ENCODE peak calls at places on chromosomes 11 and 22, in four cellular contexts. One of them, this sample, is unnamed.

GRCh38 chr11:96134622-96135021 is 208.4 kb downstream of the MAML2 start:
- DNase-seq in GM12891: no peak
- DNase-seq in K562: no peak
- DNase-seq in GM12878: no peak
- DNase-seq in this sample: no peak

GRCh38 chr11:34633990-34634725 is 13.3 kb downstream of the EHF start:
- DNase-seq in GM12891: peak
- DNase-seq in K562: no peak
- DNase-seq in GM12878: no peak
- DNase-seq in this sample: peak

GRCh38 chr22:42608481-42609361 is 6.0 kb downstream of the POLDIP3 start:
- DNase-seq in GM12891: no peak
- DNase-seq in K562: no peak
- DNase-seq in GM12878: no peak
- DNase-seq in this sample: no peak

GRCh38 chr22:29706493-29706892 is 13.3 kb upstream of the CABP7 start:
- DNase-seq in GM12891: no peak
- DNase-seq in K562: no peak
- DNase-seq in GM12878: no peak
- DNase-seq in this sample: no peak

GRCh38 chr11:70135142-70136132 is 57.3 kb downstream of the ANO1 start:
- DNase-seq in GM12891: no peak
- DNase-seq in K562: no peak
- DNase-seq in GM12878: no peak
- DNase-seq in this sample: no peak

GRCh38 chr11:65883058-65883761 is 3.6 kb downstream of the CTSW start:
- DNase-seq in GM12891: no peak
- DNase-seq in K562: no peak
- DNase-seq in GM12878: no peak
- DNase-seq in this sample: no peak

GRCh38 chr11:68150029-68150428 is 28.8 kb upstream of the CHKA start:
- DNase-seq in GM12891: no peak
- DNase-seq in K562: peak
- DNase-seq in GM12878: no peak
- DNase-seq in this sample: no peak

GRCh38 chr11:59158206-59159068 is 13.5 kb upstream of the DTX4 start:
- DNase-seq in GM12891: no peak
- DNase-seq in K562: peak
- DNase-seq in GM12878: no peak
- DNase-seq in this sample: no peak

GRCh38 chr11:125210112-125210511 is 45.6 kb downstream of the PKNOX2 start:
- DNase-seq in GM12891: no peak
- DNase-seq in K562: no peak
- DNase-seq in GM12878: no peak
- DNase-seq in this sample: no peak

GRCh38 chr22:43824724-43825485 is 12.8 kb upstream of the EFCAB6 start:
- DNase-seq in GM12891: peak
- DNase-seq in K562: no peak
- DNase-seq in GM12878: no peak
- DNase-seq in this sample: no peak

DNA sequence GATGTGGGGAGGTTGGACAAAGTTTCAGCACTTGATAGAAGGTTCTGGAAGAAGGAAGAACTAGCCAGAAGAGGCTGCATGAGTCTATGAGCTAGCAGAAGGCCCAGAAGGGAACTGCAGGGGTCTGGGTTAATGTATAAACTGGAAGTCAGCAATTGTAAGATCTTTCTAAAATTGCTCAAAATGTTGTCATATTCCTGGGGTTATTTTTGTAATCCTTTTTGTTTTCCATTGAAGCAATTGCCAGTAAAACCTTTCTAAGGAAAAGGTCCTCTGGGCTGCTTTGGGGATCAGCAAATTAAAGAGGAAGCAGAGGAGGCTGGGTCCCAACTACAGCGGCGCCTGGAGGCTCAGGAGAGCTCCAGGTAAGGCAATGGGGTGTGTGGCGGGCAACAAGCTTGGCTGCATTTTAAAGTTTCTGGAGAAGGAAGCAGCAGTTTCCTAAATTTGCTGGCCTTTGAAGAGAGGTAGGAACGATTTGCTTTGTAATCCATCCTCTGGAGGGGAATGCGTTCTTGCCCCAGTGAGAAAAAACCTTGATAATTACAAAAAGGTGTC is 29.3 kb downstream of the ADAMTS15 start:
- DNase-seq in GM12891: no peak
- DNase-seq in K562: no peak
- DNase-seq in GM12878: no peak
- DNase-seq in this sample: no peak
- TF ChIP-seq SPI1 in GM12891: no peak
- TF ChIP-seq SPI1 in K562: no peak
- TF ChIP-seq SPI1 in GM12878: no peak
- TF ChIP-seq SPI1 in this sample: no peak

GRCh38 chr22:33461698-33462434 is 403.7 kb upstream of the SYN3 start:
- DNase-seq in GM12891: no peak
- DNase-seq in K562: no peak
- DNase-seq in GM12878: no peak
- DNase-seq in this sample: no peak
- TF ChIP-seq SPI1 in GM12891: no peak
- TF ChIP-seq SPI1 in K562: no peak
- TF ChIP-seq SPI1 in GM12878: no peak
- TF ChIP-seq SPI1 in this sample: no peak

DNA sequence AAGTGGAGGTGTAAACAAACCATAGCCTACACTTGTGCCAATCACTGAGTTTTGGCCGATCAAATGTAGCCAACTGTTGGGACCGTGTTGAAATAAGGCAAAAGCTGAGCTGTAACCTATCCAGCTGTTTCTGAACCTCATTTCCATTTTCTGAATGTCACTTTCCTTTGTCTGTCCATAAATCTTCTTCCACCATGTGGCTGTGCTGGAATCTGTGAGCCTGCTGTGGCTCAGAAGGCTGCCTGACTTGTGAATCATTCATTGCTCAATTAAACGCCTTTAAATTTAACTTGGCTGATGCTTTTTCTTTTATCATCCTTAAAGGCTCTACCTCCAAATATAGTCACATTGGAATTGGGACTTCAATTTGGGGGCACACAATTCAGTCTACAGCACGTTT is 203.1 kb upstream of the MPPED2 start:
- DNase-seq in GM12891: no peak
- DNase-seq in K562: no peak
- DNase-seq in GM12878: no peak
- DNase-seq in this sample: no peak
- TF ChIP-seq SPI1 in GM12891: no peak
- TF ChIP-seq SPI1 in K562: no peak
- TF ChIP-seq SPI1 in GM12878: no peak
- TF ChIP-seq SPI1 in this sample: no peak

GRCh38 chr22:46097268-46097900 is 52.9 kb upstream of the PPARA start:
- DNase-seq in GM12891: no peak
- DNase-seq in K562: no peak
- DNase-seq in GM12878: no peak
- DNase-seq in this sample: no peak
- TF ChIP-seq SPI1 in GM12891: no peak
- TF ChIP-seq SPI1 in K562: no peak
- TF ChIP-seq SPI1 in GM12878: no peak
- TF ChIP-seq SPI1 in this sample: no peak

DNA sequence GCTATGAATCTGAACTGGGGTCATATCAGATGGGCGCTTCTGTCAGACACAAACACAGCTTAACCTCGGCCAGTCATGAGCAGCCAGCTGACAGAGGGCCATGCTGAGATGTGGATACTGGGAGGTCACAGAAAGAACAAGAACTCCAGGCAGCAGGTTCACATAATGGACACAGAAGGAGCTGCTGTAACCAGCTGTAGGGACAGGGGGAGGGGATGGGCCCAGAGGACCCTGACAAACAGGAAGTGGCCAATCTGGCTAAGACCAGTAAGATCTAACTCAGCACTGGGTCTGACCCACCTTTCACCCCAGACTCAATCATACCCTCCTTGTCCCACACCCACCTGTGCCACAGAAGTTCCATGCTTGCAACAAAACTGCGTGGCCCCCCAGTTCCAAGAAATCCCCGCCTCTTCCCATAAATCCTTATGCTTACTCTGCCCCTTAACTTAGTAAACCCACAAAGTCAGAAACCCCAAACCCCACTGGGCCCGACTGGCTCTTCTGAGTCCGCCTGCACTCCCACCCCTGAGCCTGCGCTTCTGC is 3.9 kb downstream of the APOL4 start:
- DNase-seq in GM12891: peak
- DNase-seq in K562: peak
- DNase-seq in GM12878: no peak
- DNase-seq in this sample: peak
- TF ChIP-seq SPI1 in GM12891: peak
- TF ChIP-seq SPI1 in K562: peak
- TF ChIP-seq SPI1 in GM12878: peak
- TF ChIP-seq SPI1 in this sample: no peak